ENCODE peak calls at places on chromosome 13, in four cellular contexts. L is activated CD4-positive, alpha-beta T cell treated with anti-CD3 and anti-CD28 coated beads for 36 hours; D is GOT3; V is progenitor cell of endocrine pancreas. R is an unnamed sample.

GRCh38 chr13:94063096-94063495 is 416.4 kb downstream of the DCT start:
- DNase-seq in V (no peak), D (no peak), L (no peak), R (no peak)

GRCh38 chr13:60627071-60627686 is 230.2 kb downstream of the TDRD3 start:
- DNase-seq in V (peak), D (no peak), L (peak), R (no peak)

GRCh38 chr13:39410089-39410901 is 192.7 kb downstream of the LHFPL6 start:
- DNase-seq in D (no peak), V (no peak), L (no peak), R (no peak)

GRCh38 chr13:40087021-40088002 is 431.9 kb downstream of the COG6 start:
- DNase-seq in L (no peak), D (no peak), V (no peak), R (no peak)

GRCh38 chr13:39481493-39481892 is 121.5 kb downstream of the LHFPL6 start:
- DNase-seq in V (no peak), L (no peak), D (no peak), R (no peak)

GRCh38 chr13:98173431-98173921 is 3.6 kb downstream of the RNF113B start:
- DNase-seq in D (no peak), L (no peak), V (no peak), R (no peak)

GRCh38 chr13:73220966-73221720 is 162.3 kb downstream of the KLF5 start:
- DNase-seq in L (no peak), D (no peak), V (no peak), R (no peak)

GRCh38 chr13:84255226-84255625 is 373.0 kb upstream of the SLITRK1 start:
- DNase-seq in L (no peak), V (no peak), D (no peak), R (no peak)

GRCh38 chr13:73268306-73268705 is 209.5 kb downstream of the KLF5 start:
- DNase-seq in D (no peak), V (no peak), L (no peak), R (no peak)

R was measured in SW 1271.